ENCODE peak calls at places on chromosomes 13 and 19, in eight cellular contexts. H, N, D, A, M, L, E and Q are unnamed samples. For H3K36me3, the result is how much of the 10 kb centered on the place peaks cover.

GRCh38 chr13:113627136-113627535 is 30.9 kb downstream of the ATP4B start:
- DNase-seq in H (no peak), N (no peak), D (no peak), A (no peak), M (no peak), L (no peak), E (no peak), Q (no peak)

GRCh38 chr13:47175172-47175806 is 278.4 kb upstream of the HTR2A start:
- DNase-seq in H (peak), N (no peak), D (no peak), A (no peak), M (no peak), L (no peak), E (no peak), Q (no peak)

GRCh38 chr13:113020323-113021080 is 51.5 kb downstream of the MCF2L start:
- DNase-seq in H (no peak), N (no peak), D (no peak), A (no peak), M (no peak), L (no peak), E (no peak), Q (no peak)

GRCh38 chr13:39913928-39914327 is 258.5 kb downstream of the COG6 start:
- DNase-seq in H (no peak), N (no peak), D (peak), A (no peak), M (no peak), L (no peak), E (no peak), Q (no peak)

GRCh38 chr13:21232196-21232595 is 55.7 kb downstream of the MRPL57 start:
- DNase-seq in H (no peak), N (no peak), D (peak), A (peak), M (no peak), L (no peak), E (no peak), Q (peak)

GRCh38 chr13:110436276-110436675 is 125.2 kb downstream of the RAB20 start:
- DNase-seq in H (peak), N (no peak), D (no peak), A (no peak), M (no peak), L (no peak), E (no peak), Q (no peak)

GRCh38 chr13:45623516-45624090 is 8.1 kb upstream of the ERICH6B start:
- DNase-seq in H (no peak), N (no peak), D (no peak), A (no peak), M (peak), L (no peak), E (peak), Q (no peak)

GRCh38 chr13:97211357-97211756 is 10.8 kb upstream of the MBNL2 start:
- DNase-seq in H (peak), N (no peak), D (no peak), A (no peak), M (no peak), L (no peak), E (no peak), Q (no peak)

GRCh38 chr13:66513728-66514127 is 716.4 kb downstream of the PCDH9 start:
- DNase-seq in H (peak), N (no peak), D (no peak), A (no peak), M (no peak), L (no peak), E (no peak), Q (no peak)

GRCh38 chr19:47228937-47229673 is 1.9 kb downstream of the BBC3 start:
- DNase-seq in H (peak), N (no peak), D (peak), A (no peak), M (no peak), L (no peak), E (peak), Q (peak)

GRCh38 chr19:17405250-17406038 is at the start of gene BST2:
- DNase-seq in H (peak), N (no peak), D (peak), A (peak), M (no peak), L (peak), E (peak), Q (peak)

GRCh38 chr13:32214073-32214472 is 101.1 kb downstream of the ZAR1L start:
- DNase-seq in H (peak), N (no peak), D (no peak), A (no peak), M (no peak), L (no peak), E (no peak), Q (no peak)

GRCh38 chr19:42409477-42409876 is 17.7 kb downstream of the LIPE start:
- DNase-seq in H (no peak), N (no peak), D (no peak), A (no peak), M (no peak), L (peak), E (no peak), Q (peak)

GRCh38 chr13:51697855-51698254 is 106.1 kb downstream of the DHRS12 start:
- DNase-seq in H (no peak), N (no peak), D (no peak), A (no peak), M (no peak), L (no peak), E (no peak), Q (no peak)

GRCh38 chr13:33330483-33330882 is 44.9 kb upstream of the STARD13 start:
- DNase-seq in H (no peak), N (no peak), D (no peak), A (no peak), M (no peak), L (no peak), E (no peak), Q (no peak)

GRCh38 chr13:50810468-50810867 is 33.0 kb downstream of the DLEU7 start:
- DNase-seq in H (no peak), N (no peak), D (no peak), A (no peak), M (no peak), L (no peak), E (no peak), Q (no peak)

GRCh38 chr13:34064456-34065205 is 246.7 kb downstream of the RFC3 start:
- DNase-seq in H (peak), N (no peak), D (no peak), A (no peak), M (no peak), L (no peak), E (peak), Q (no peak)

GRCh38 chr19:31598730-31599238 is 249.5 kb upstream of the TSHZ3 start:
- DNase-seq in H (no peak), N (no peak), D (no peak), A (no peak), M (no peak), L (no peak), E (no peak), Q (no peak)

GRCh38 chr13:97583884-97584497 is 150.0 kb downstream of the RAP2A start:
- DNase-seq in H (no peak), N (no peak), D (no peak), A (no peak), M (no peak), L (no peak), E (no peak), Q (no peak)

GRCh38 chr19:47331931-47332547 is at the start of gene C5AR2:
- DNase-seq in H (no peak), N (no peak), D (no peak), A (no peak), M (no peak), L (no peak), E (no peak), Q (no peak)

GRCh38 chr19:44772969-44773368 is 4.7 kb upstream of the CBLC start:
- DNase-seq in H (no peak), N (no peak), D (no peak), A (no peak), M (no peak), L (no peak), E (no peak), Q (peak)

GRCh38 chr19:28242317-28242927 is 970.5 kb downstream of the UQCRFS1 start:
- DNase-seq in H (no peak), N (no peak), D (peak), A (no peak), M (no peak), L (peak), E (peak), Q (no peak)

GRCh38 chr13:20424959-20425358 is 100.7 kb downstream of the CRYL1 start:
- DNase-seq in H (peak), N (no peak), D (no peak), A (no peak), M (no peak), L (no peak), E (no peak), Q (no peak)

GRCh38 chr19:45730389-45731288 is at the start of gene FBXO46:
- DNase-seq in H (peak), N (peak), D (peak), A (peak), M (peak), L (peak), E (peak), Q (peak)

GRCh38 chr13:96822900-96823299 is 171.4 kb downstream of the OXGR1 start:
- DNase-seq in H (no peak), N (no peak), D (no peak), A (no peak), M (peak), L (no peak), E (peak), Q (peak)

GRCh38 chr13:79374578-79374977 is 31.5 kb downstream of the RBM26 start:
- DNase-seq in H (no peak), N (no peak), D (no peak), A (no peak), M (no peak), L (no peak), E (no peak), Q (no peak)

GRCh38 chr13:76019421-76020044 is 383.4 kb downstream of the LMO7 start:
- DNase-seq in H (no peak), N (no peak), D (no peak), A (no peak), M (peak), L (peak), E (peak), Q (no peak)

GRCh38 chr13:101838305-101838835 is 385.9 kb downstream of the ITGBL1 start:
- DNase-seq in H (peak), N (no peak), D (no peak), A (no peak), M (no peak), L (no peak), E (no peak), Q (no peak)

GRCh38 chr19:51693246-51693645 is at the start of gene SPACA6:
- DNase-seq in H (no peak), N (no peak), D (no peak), A (no peak), M (no peak), L (no peak), E (no peak), Q (no peak)
- H3K36me3 ChIP-seq in H (under half), N (under half), D (under half), A (under half), M (under half), L (under half), E (under half), Q (half or more)

GRCh38 chr19:13864513-13865242 is 12.3 kb upstream of the NANOS3 start:
- DNase-seq in H (no peak), N (no peak), D (no peak), A (no peak), M (no peak), L (no peak), E (no peak), Q (no peak)
- H3K4me3 ChIP-seq in H (no peak), N (peak), D (no peak), A (no peak), M (no peak), L (peak), E (peak), Q (no peak)

DNA sequence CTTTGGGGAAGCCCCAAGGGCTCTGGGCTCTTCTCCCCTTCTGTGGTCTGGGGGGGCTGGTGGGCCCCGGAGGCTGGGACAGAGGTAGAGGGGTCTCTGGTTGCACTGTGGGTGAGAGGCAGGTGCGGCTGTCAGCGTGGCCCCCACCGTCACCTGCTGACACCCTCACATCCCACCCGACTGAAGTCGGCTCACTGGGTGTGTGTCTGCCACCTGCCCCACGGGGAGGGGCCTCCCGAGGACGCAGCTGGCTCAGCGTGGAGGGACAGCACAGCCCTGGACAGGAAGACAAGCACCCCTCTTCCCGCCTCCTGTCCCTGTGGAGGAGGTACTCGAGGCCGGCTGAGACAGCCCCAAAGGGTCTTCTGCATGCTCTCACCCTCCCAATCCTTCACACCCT is 2.2 kb upstream of the TMEM86B start:
- DNase-seq in H (no peak), N (no peak), D (no peak), A (no peak), M (no peak), L (no peak), E (no peak), Q (no peak)
- H3K36me3 ChIP-seq in H (under half), N (under half), D (under half), A (under half), M (under half), L (half or more), E (under half), Q (half or more)

GRCh38 chr13:73074101-73074500 is 15.3 kb downstream of the KLF5 start:
- DNase-seq in H (no peak), N (no peak), D (no peak), A (no peak), M (no peak), L (no peak), E (no peak), Q (no peak)

GRCh38 chr13:73077867-73078266 is 19.1 kb downstream of the KLF5 start:
- DNase-seq in H (no peak), N (no peak), D (no peak), A (no peak), M (no peak), L (no peak), E (no peak), Q (no peak)

GRCh38 chr13:73073050-73073449 is 14.2 kb downstream of the KLF5 start:
- DNase-seq in H (no peak), N (no peak), D (no peak), A (no peak), M (no peak), L (no peak), E (no peak), Q (peak)

GRCh38 chr13:73076013-73076412 is 17.2 kb downstream of the KLF5 start:
- DNase-seq in H (no peak), N (no peak), D (no peak), A (no peak), M (no peak), L (no peak), E (no peak), Q (no peak)

GRCh38 chr13:73075546-73075945 is 16.7 kb downstream of the KLF5 start:
- DNase-seq in H (no peak), N (no peak), D (no peak), A (no peak), M (no peak), L (no peak), E (peak), Q (no peak)
- H3K4me3 ChIP-seq in H (no peak), N (no peak), D (no peak), A (no peak), M (no peak), L (no peak), E (peak), Q (no peak)

GRCh38 chr19:39532233-39533002 is at the start of gene EID2B:
- DNase-seq in H (peak), N (peak), D (peak), A (peak), M (peak), L (peak), E (peak), Q (peak)

GRCh38 chr19:39533003-39533512 is 406 bp upstream of the EID2B start:
- DNase-seq in H (no peak), N (no peak), D (no peak), A (no peak), M (no peak), L (no peak), E (no peak), Q (no peak)

GRCh38 chr19:39533791-39534190 is 1.1 kb upstream of the EID2B start:
- DNase-seq in H (no peak), N (no peak), D (no peak), A (no peak), M (no peak), L (no peak), E (no peak), Q (no peak)

DNA sequence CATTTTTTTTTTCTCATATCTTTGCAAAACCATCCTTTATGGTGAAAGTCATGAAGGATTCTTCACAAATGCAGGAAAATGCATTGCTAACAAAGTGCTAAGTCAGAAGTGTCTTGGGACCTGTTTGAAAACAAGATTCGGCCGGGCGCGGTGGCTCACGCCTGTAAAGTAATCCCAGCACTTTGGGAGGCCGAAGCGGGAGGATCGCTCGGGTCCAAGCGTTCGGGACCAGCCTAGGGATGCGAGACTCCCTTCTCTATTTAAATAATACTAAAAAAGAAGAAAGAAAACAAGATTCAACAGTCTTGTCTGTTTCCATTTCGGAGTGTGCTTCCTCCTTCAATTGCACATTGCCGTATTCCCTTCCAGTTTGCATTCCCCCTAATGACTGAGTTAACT is 819 bp downstream of the EID2B start:
- DNase-seq in H (no peak), N (no peak), D (no peak), A (no peak), M (no peak), L (no peak), E (no peak), Q (no peak)
- H3K36me3 ChIP-seq in H (under half), N (under half), D (under half), A (under half), M (under half), L (under half), E (under half), Q (under half)

DNA sequence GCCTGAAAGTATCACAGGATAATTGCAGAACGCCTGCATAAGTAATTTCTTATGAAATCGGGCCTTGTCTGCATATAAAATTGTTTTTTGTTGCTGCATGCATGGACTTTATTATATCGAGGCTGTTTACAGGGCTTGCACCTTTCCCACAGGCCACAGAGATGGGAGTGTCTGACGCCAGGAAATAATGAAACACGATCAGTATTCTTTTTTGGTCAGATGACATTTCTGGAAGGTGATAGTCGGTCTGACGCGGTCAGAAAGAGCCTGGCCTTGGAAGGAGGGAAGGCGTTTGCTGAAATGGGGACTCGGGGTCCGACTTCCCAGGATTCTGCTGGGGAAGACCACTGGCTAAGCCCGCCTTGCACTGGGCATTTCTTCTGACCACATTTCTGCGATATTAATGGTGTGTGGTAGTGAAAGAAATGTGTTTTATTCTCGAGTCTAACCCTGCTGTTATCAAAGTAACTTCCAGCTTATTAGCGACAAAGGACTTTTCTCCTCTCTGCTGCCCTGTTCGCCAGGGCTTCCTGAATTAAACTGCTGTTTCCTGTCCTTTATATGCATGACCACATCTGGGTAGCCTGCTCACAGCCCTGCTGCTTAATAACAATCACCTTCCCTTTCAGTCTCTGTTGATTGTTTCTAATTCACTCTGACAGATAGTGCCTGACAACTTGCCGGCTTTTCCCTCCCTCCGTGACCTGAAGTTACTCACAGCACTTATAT is 11.6 kb upstream of the ZNF536 start:
- DNase-seq in H (no peak), N (no peak), D (no peak), A (no peak), M (no peak), L (no peak), E (peak), Q (no peak)
- H3K4me3 ChIP-seq in H (no peak), N (no peak), D (no peak), A (no peak), M (no peak), L (no peak), E (no peak), Q (no peak)

GRCh38 chr13:59120297-59120843 is 1043.4 kb downstream of the DIAPH3 start:
- DNase-seq in H (peak), N (no peak), D (no peak), A (no peak), M (no peak), L (no peak), E (no peak), Q (no peak)
- H3K36me3 ChIP-seq in H (under half), N (under half), D (under half), A (under half), M (under half), L (under half), E (under half), Q (under half)

GRCh38 chr13:61414136-61414535 is 1.5 kb downstream of the PCDH20 start:
- DNase-seq in H (no peak), N (no peak), D (no peak), A (no peak), M (no peak), L (no peak), E (peak), Q (no peak)
- H3K4me3 ChIP-seq in H (peak), N (peak), D (peak), A (peak), M (no peak), L (peak), E (peak), Q (no peak)

GRCh38 chr19:48922548-48923490 is 10.7 kb upstream of the DHDH start:
- DNase-seq in H (no peak), N (no peak), D (no peak), A (no peak), M (no peak), L (no peak), E (no peak), Q (no peak)
- H3K36me3 ChIP-seq in H (under half), N (under half), D (under half), A (under half), M (under half), L (under half), E (under half), Q (under half)

GRCh38 chr19:38395381-38396127 is 7.1 kb downstream of the SPRED3 start:
- DNase-seq in H (no peak), N (no peak), D (no peak), A (no peak), M (no peak), L (no peak), E (peak), Q (no peak)
- H3K4me3 ChIP-seq in H (no peak), N (no peak), D (no peak), A (no peak), M (no peak), L (no peak), E (no peak), Q (no peak)